ENCODE peak calls at places on chromosome 5, in seven cellular contexts. P is CD4-positive, alpha-beta memory T cell; W is uterus; U is stomach; N is H9; Y is psoas muscle; H is aorta. S is an unnamed sample. For H3K27me3 and H3K4me1, the result is how much of the 10 kb centered on the place peaks cover.

GRCh38 chr5:58317808-58318207 is 142.1 kb downstream of the PLK2 start:
- DNase-seq in P (no peak), W (no peak), U (no peak), N (no peak), Y (no peak), H (no peak), S (no peak)

GRCh38 chr5:113266913-113267227 is 167.9 kb downstream of the TSSK1B start:
- DNase-seq in P (no peak), W (no peak), U (no peak), N (no peak), Y (no peak), H (no peak), S (peak)

GRCh38 chr5:89255845-89256463 is 373.0 kb upstream of the MEF2C start:
- DNase-seq in P (no peak), W (no peak), U (no peak), N (no peak), Y (no peak), H (no peak), S (peak)

GRCh38 chr5:178777557-178777956 is 47.1 kb upstream of the ZNF354A start:
- DNase-seq in P (no peak), W (no peak), U (no peak), N (no peak), Y (no peak), H (peak), S (no peak)

GRCh38 chr5:136033244-136033643 is 4.5 kb downstream of the TGFBI start:
- DNase-seq in P (no peak), W (no peak), U (no peak), N (no peak), Y (no peak), H (no peak), S (no peak)

GRCh38 chr5:138068742-138069375 is 15.0 kb upstream of the WNT8A start:
- DNase-seq in P (peak), W (peak), U (peak), N (peak), Y (peak), H (peak), S (peak)

GRCh38 chr5:67291066-67291465 is 94.5 kb upstream of the CD180 start:
- DNase-seq in P (no peak), W (no peak), U (no peak), N (no peak), Y (no peak), H (no peak), S (no peak)

GRCh38 chr5:125719681-125720676 is 703.2 kb upstream of the GRAMD2B start:
- DNase-seq in P (no peak), W (no peak), U (peak), N (no peak), Y (no peak), H (no peak), S (peak)

GRCh38 chr5:163727028-163727427 is 221.6 kb downstream of the MAT2B start:
- DNase-seq in P (no peak), W (no peak), U (no peak), N (no peak), Y (no peak), H (no peak), S (no peak)

GRCh38 chr5:71986101-71986500 is 121.2 kb upstream of the MAP1B start:
- DNase-seq in P (no peak), W (no peak), U (no peak), N (no peak), Y (no peak), H (no peak), S (peak)

GRCh38 chr5:71978216-71978615 is 129.1 kb upstream of the MAP1B start:
- DNase-seq in P (no peak), W (no peak), U (no peak), N (no peak), Y (no peak), H (no peak), S (no peak)

GRCh38 chr5:71988808-71989207 is 118.5 kb upstream of the MAP1B start:
- DNase-seq in P (no peak), W (no peak), U (no peak), N (no peak), Y (no peak), H (no peak), S (no peak)

GRCh38 chr5:71982717-71983395 is 124.4 kb upstream of the MAP1B start:
- DNase-seq in P (no peak), W (no peak), U (no peak), N (no peak), Y (no peak), H (no peak), S (no peak)
- H3K27me3 ChIP-seq in P (under half), W (under half), U (under half), N (under half), Y (under half), H (under half), S (under half)

GRCh38 chr5:142617416-142617815 is 68.5 kb downstream of the FGF1 start:
- DNase-seq in P (no peak), W (no peak), U (no peak), N (no peak), Y (no peak), H (no peak), S (no peak)
- H3K27ac ChIP-seq in P (no peak), W (no peak), U (no peak), N (no peak), Y (no peak), H (no peak), S (no peak)

GRCh38 chr5:150497989-150498317 is 10.0 kb upstream of the NDST1 start:
- DNase-seq in P (no peak), W (no peak), U (no peak), N (no peak), Y (peak), H (no peak), S (no peak)

GRCh38 chr5:150499437-150499956 is 8.4 kb upstream of the NDST1 start:
- DNase-seq in P (no peak), W (no peak), U (no peak), N (no peak), Y (no peak), H (no peak), S (no peak)

GRCh38 chr5:150500328-150500841 is 7.5 kb upstream of the NDST1 start:
- DNase-seq in P (no peak), W (no peak), U (peak), N (no peak), Y (peak), H (no peak), S (no peak)

GRCh38 chr5:150498501-150498900 is 9.4 kb upstream of the NDST1 start:
- DNase-seq in P (no peak), W (no peak), U (no peak), N (peak), Y (no peak), H (no peak), S (no peak)

DNA sequence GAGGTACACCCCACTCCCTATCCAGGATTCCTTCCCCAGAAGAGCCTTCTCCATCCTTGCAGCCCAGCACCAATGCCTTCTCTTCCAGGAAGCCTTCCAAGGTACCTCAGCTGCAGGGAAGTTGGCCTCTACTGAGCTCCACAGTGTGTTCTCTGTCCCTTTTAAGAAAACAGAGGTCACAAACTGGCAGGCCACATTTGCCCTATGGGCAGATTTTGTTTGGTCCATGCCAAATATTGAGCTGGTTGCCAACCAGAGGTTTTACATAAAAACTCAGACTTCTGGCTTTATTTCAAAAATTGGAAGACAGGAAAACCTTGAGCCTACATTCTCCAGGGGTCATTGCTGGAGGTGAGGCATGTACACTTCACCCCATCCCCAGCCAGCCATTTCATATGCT is 9.0 kb upstream of the NDST1 start:
- DNase-seq in P (no peak), W (no peak), U (no peak), N (no peak), Y (no peak), H (no peak), S (no peak)
- H3K4me1 ChIP-seq in P (under half), W (under half), U (half or more), N (under half), Y (half or more), H (under half), S (half or more)

GRCh38 chr5:16179511-16179935 is at the start of gene MARCHF11:
- DNase-seq in P (no peak), W (no peak), U (no peak), N (peak), Y (no peak), H (peak), S (no peak)

GRCh38 chr5:16179936-16180788 is 571 bp upstream of the MARCHF11 start:
- DNase-seq in P (no peak), W (no peak), U (no peak), N (peak), Y (no peak), H (peak), S (no peak)

GRCh38 chr5:16178745-16179372 is 732 bp downstream of the MARCHF11 start:
- DNase-seq in P (no peak), W (no peak), U (peak), N (peak), Y (peak), H (peak), S (peak)

DNA sequence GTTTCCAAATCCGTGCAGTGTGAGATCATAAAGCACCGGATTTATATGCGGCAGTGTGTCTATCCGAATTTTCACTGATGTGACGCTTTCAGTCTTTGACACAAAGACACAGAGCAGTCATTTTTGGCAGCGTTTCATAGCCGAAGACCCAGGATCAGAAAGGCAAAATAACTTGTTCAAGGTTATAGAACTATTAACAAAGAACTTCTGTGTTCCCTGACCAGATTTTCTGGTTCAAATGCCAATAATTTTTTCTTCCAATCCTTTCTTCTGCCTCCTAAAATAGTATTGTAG is 1.1 kb upstream of the MARCHF11 start:
- DNase-seq in P (no peak), W (no peak), U (no peak), N (no peak), Y (no peak), H (no peak), S (no peak)
- H3K27me3 ChIP-seq in P (under half), W (under half), U (under half), N (under half), Y (under half), H (under half), S (half or more)

DNA sequence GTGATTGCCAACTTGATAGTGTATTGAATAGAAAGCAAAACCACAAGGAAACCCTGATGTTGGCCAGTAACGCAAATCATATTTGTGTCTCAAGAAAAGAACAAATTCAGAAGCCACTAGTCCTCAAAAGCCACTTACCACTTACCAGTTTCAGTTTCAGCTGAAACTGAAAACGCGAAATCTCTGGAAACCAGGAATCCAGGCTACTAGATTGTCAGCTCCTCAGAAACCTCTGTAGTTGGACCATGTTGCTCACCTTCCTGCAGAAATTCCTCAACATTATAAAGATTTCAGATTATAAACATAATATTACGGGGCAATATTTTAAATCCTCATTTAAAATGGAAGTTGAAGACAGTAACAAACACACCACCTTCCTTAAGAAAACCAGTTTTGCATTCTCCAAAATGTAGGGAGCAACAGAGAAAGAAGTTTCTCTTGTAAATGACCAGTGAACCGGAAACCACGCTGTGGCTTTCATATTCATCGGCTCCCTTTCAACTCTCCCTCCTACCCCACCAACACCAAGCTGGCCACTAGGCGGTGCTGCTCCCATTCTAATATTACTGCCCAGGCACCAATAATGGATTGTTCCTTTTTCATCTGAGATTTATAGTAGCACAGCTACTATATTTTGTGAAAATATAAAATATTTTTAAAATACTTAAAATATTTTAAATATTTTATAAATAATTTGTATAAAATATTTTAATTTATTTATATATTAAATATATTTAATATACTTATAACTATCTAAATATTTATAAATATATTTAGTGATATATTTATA is 8.7 kb upstream of the TMED7 start:
- DNase-seq in P (peak), W (peak), U (peak), N (peak), Y (peak), H (peak), S (peak)
- H3K27ac ChIP-seq in P (peak), W (peak), U (peak), N (peak), Y (peak), H (peak), S (no peak)

DNA sequence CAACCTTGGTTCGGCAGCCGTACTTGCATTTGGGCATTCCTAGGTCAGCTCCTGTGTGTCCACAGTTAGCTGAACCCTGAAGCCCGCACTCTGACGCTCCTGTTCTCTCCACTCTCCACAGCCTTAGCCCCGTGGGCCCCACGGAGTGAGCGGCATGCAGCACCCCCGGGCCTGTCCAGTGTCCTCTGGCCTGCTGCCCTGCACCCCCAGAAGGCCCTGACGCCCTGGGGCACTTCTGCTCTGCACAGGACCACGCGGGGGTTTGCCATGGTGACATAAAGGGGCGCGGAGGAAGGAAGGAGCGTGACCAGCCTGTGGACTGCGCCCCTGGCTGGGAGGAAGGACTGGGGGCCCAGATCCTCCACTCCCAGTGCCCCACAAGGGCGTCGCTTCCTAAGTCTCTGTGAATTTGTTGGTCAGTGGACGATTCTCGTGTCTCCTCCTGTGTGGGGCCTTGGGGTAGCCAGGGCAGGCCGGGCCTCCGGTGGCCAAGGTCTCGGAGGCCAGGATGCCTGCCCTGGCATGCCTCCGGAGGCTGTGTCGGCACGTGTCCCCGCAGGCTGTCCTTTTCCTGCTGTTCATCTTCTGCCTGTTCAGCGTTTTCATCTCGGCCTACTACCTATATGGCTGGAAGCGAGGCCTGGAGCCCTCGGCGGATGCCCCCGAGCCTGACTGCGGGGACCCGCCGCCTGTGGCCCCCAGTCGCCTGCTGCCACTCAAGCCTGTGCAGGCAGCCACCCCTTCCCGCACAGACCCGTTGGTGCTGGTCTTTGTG is 13.0 kb downstream of the NDST1 start:
- DNase-seq in P (no peak), W (no peak), U (no peak), N (no peak), Y (peak), H (no peak), S (no peak)
- H3K4me1 ChIP-seq in P (under half), W (under half), U (half or more), N (under half), Y (half or more), H (under half), S (under half)

DNA sequence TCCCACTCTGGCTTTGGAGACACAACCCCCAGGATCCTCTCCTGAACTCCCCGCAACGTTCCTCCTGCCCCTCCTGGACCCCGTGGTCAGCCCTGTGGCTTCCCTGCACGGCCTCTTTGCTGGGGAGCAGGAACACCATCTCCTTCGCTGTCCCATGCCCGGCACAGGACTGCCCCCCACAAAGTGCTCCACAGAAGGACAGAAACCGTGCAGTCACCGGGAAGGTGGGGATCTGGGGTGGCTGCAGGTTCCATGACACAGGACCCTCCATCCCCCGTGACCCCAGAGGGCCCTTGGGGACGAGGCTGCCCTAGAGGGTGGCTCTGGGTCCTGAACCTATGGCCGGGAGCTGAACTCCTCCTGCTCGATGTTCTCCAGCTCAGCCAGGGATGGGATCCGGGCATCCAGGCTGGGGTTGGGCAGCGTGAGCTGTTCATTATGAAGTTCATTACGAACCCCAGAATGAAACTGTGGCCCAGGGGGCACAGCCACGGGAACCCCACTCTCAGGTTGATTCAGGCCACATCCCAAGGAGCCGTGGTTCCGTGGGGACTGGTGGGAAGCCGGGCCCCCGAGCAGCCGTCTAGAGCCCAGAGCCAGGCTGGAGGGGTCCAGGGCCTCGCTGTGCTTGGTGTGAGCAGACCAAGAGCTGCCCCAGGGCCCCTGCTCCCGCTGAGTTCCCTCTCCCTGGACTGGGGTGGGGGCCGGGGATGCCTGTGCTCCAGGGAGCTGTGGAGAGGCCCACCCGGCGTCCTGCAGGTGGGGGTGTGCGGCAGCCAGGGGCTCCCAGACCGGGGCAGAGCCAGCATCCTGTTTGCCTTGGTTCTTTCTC is 684 bp upstream of the SLC6A19 start:
- DNase-seq in P (no peak), W (no peak), U (no peak), N (no peak), Y (no peak), H (peak), S (no peak)
- H3K27me3 ChIP-seq in P (under half), W (under half), U (under half), N (under half), Y (under half), H (under half), S (under half)

S was measured in foreskin keratinocyte.